ENCODE peak calls at places on chromosomes 6 and 20, in eight cellular contexts. F is NCI-H774, E is suprapubic skin, R is NCI-H2107, O is heart right ventricle, J is NCI-H2029, G is iris pigment epithelial cell, S is HCEC 1CT. Z is an unnamed sample.

GRCh38 chr6:112877134-112878100 is 530.3 kb downstream of the RFPL4B start:
- DNase-seq in G (peak), F (no peak), O (no peak), J (no peak), R (no peak), E (no peak), S (peak), Z (no peak)

GRCh38 chr20:36541227-36542018 is at the start of gene MYL9:
- DNase-seq in O (peak), S (peak), J (no peak), F (no peak), E (peak), G (peak), R (no peak), Z (no peak)

GRCh38 chr6:15894973-15895858 is 232.4 kb upstream of the DTNBP1 start:
- DNase-seq in F (no peak), O (no peak), G (no peak), J (no peak), R (no peak), S (no peak), E (no peak), Z (no peak)

GRCh38 chr20:3239867-3240775 is 1.1 kb upstream of the SLC4A11 start:
- DNase-seq in E (no peak), G (peak), O (no peak), R (no peak), J (no peak), F (no peak), S (no peak), Z (no peak)

GRCh38 chr20:31549513-31549880 is 35.3 kb downstream of the HM13 start:
- DNase-seq in E (no peak), G (no peak), O (no peak), F (no peak), J (no peak), S (no peak), R (no peak), Z (no peak)

GRCh38 chr20:21681219-21681931 is 24.1 kb upstream of the PAX1 start:
- DNase-seq in F (no peak), G (no peak), E (peak), J (no peak), O (no peak), R (no peak), S (no peak), Z (no peak)

GRCh38 chr20:24583169-24583792 is 113.9 kb downstream of the SYNDIG1 start:
- DNase-seq in J (no peak), E (no peak), G (no peak), F (no peak), O (no peak), R (no peak), S (no peak), Z (no peak)

GRCh38 chr6:166691199-166691598 is 64.1 kb upstream of the RPS6KA2 start:
- DNase-seq in R (no peak), G (peak), J (no peak), S (no peak), E (no peak), O (peak), F (no peak), Z (no peak)

GRCh38 chr20:38608188-38608587 is 6.6 kb downstream of the ARHGAP40 start:
- DNase-seq in E (no peak), R (no peak), O (no peak), S (no peak), J (no peak), F (no peak), G (no peak), Z (no peak)

GRCh38 chr20:60078351-60079250 is 120.4 kb downstream of the CDH26 start:
- DNase-seq in E (peak), R (no peak), S (no peak), G (no peak), F (no peak), J (no peak), O (no peak), Z (no peak)

GRCh38 chr6:43984442-43985321 is 142.6 kb downstream of the MRPL14 start:
- DNase-seq in O (no peak), E (peak), G (no peak), J (no peak), S (no peak), R (no peak), F (no peak), Z (no peak)

GRCh38 chr20:5092765-5093339 is 26.9 kb downstream of the PCNA start:
- DNase-seq in G (no peak), O (no peak), J (no peak), E (no peak), R (no peak), F (no peak), S (no peak), Z (no peak)

GRCh38 chr6:16973071-16973470 is 128.8 kb upstream of the STMND1 start:
- DNase-seq in S (no peak), R (no peak), O (no peak), F (no peak), J (no peak), G (no peak), E (no peak), Z (no peak)

GRCh38 chr20:4060054-4060795 is 44.9 kb upstream of the RNF24 start:
- DNase-seq in R (no peak), F (no peak), E (no peak), O (peak), J (no peak), S (no peak), G (no peak), Z (no peak)

GRCh38 chr20:5056801-5057599 is 55.7 kb upstream of the SLC23A2 start:
- DNase-seq in G (peak), E (no peak), O (peak), S (peak), J (no peak), F (no peak), R (no peak), Z (no peak)

GRCh38 chr20:14583413-14583812 is 246.0 kb upstream of the FLRT3 start:
- DNase-seq in R (no peak), G (no peak), O (no peak), J (peak), E (no peak), S (peak), F (no peak), Z (no peak)

GRCh38 chr6:138545621-138545980 is 46.3 kb upstream of the NHSL1 start:
- DNase-seq in J (no peak), R (no peak), F (no peak), E (no peak), S (no peak), G (peak), O (peak), Z (no peak)

GRCh38 chr6:9540534-9541126 is 874.2 kb downstream of the TFAP2A start:
- DNase-seq in F (peak), S (peak), G (peak), E (no peak), J (peak), O (no peak), R (peak), Z (peak)

GRCh38 chr6:118810420-118811027 is 83.4 kb upstream of the ASF1A start:
- DNase-seq in E (no peak), R (no peak), S (no peak), O (no peak), J (no peak), G (no peak), F (no peak), Z (no peak)

GRCh38 chr6:159654483-159655098 is 38.5 kb downstream of the SOD2 start:
- DNase-seq in J (peak), G (peak), E (no peak), S (peak), R (peak), O (no peak), F (peak), Z (peak)

GRCh38 chr6:4157506-4157905 is 22.1 kb upstream of the ECI2 start:
- DNase-seq in F (no peak), G (no peak), S (no peak), O (no peak), E (no peak), R (no peak), J (no peak), Z (no peak)

GRCh38 chr6:39076993-39077535 is 28.5 kb downstream of the GLP1R start:
- DNase-seq in O (no peak), G (no peak), F (no peak), E (no peak), J (no peak), S (no peak), R (no peak), Z (no peak)

GRCh38 chr6:103122766-103123601 is 1729.5 kb downstream of the GRIK2 start:
- DNase-seq in E (no peak), F (peak), R (peak), O (peak), S (peak), J (peak), G (peak), Z (peak)

Z was measured in COR-L47.